ENCODE peak calls at places on chromosome 16, in eight cellular contexts. P, R, A, K, Z, U, L and W are unnamed samples. For H3K36me3, the result is how much of the 10 kb centered on the place peaks cover.

GRCh38 chr16:84834403-84834772 is 14.6 kb downstream of the CRISPLD2 start:
- DNase-seq in P (no peak), R (no peak), A (no peak), K (no peak), Z (no peak), U (no peak), L (no peak), W (no peak)

GRCh38 chr16:59259074-59259963 is 525.2 kb upstream of the GOT2 start:
- DNase-seq in P (no peak), R (no peak), A (no peak), K (no peak), Z (no peak), U (no peak), L (no peak), W (no peak)

GRCh38 chr16:526181-527014 is 1.1 kb upstream of the CAPN15 start:
- DNase-seq in P (peak), R (peak), A (no peak), K (no peak), Z (no peak), U (peak), L (no peak), W (peak)

GRCh38 chr16:84694980-84695379 is 4.8 kb upstream of the USP10 start:
- DNase-seq in P (no peak), R (no peak), A (no peak), K (no peak), Z (no peak), U (no peak), L (no peak), W (no peak)

GRCh38 chr16:22071352-22071923 is 20.9 kb upstream of the VWA3A start:
- DNase-seq in P (no peak), R (no peak), A (no peak), K (no peak), Z (no peak), U (peak), L (no peak), W (peak)

GRCh38 chr16:56306690-56307533 is 115.6 kb downstream of the GNAO1 start:
- DNase-seq in P (no peak), R (no peak), A (no peak), K (no peak), Z (peak), U (no peak), L (no peak), W (no peak)

GRCh38 chr16:85573045-85573695 is 40.0 kb upstream of the GSE1 start:
- DNase-seq in P (no peak), R (no peak), A (no peak), K (no peak), Z (no peak), U (no peak), L (no peak), W (no peak)

GRCh38 chr16:57640185-57640584 is 11.8 kb downstream of the ADGRG1 start:
- DNase-seq in P (no peak), R (no peak), A (no peak), K (no peak), Z (no peak), U (no peak), L (no peak), W (no peak)

GRCh38 chr16:86038923-86039310 is 140.0 kb downstream of the IRF8 start:
- DNase-seq in P (no peak), R (no peak), A (no peak), K (no peak), Z (peak), U (no peak), L (no peak), W (no peak)

GRCh38 chr16:58506241-58507194 is 6.6 kb downstream of the NDRG4 start:
- DNase-seq in P (no peak), R (no peak), A (no peak), K (no peak), Z (peak), U (no peak), L (peak), W (no peak)

GRCh38 chr16:89909777-89910716 is 8.6 kb upstream of the MC1R start:
- DNase-seq in P (peak), R (peak), A (peak), K (peak), Z (peak), U (peak), L (peak), W (peak)

GRCh38 chr16:84315422-84315821 is 20.7 kb downstream of the WFDC1 start:
- DNase-seq in P (no peak), R (no peak), A (no peak), K (no peak), Z (peak), U (no peak), L (no peak), W (peak)

GRCh38 chr16:53078247-53078646 is 23.5 kb downstream of the CHD9 start:
- DNase-seq in P (no peak), R (no peak), A (no peak), K (no peak), Z (no peak), U (no peak), L (no peak), W (no peak)

GRCh38 chr16:20740007-20740883 is 1.4 kb downstream of the THUMPD1 start:
- DNase-seq in P (no peak), R (no peak), A (peak), K (peak), Z (no peak), U (peak), L (no peak), W (peak)

GRCh38 chr16:89720859-89721643 is at the start of the genes VPS9D1 and ZNF276:
- DNase-seq in P (peak), R (peak), A (peak), K (peak), Z (peak), U (peak), L (peak), W (peak)

GRCh38 chr16:88970539-88971065 is 6.4 kb downstream of the CBFA2T3 start:
- DNase-seq in P (no peak), R (peak), A (no peak), K (no peak), Z (no peak), U (no peak), L (no peak), W (no peak)

GRCh38 chr16:11016993-11017392 is 72.6 kb downstream of the CLEC16A start:
- DNase-seq in P (peak), R (peak), A (peak), K (peak), Z (no peak), U (peak), L (no peak), W (peak)

GRCh38 chr16:5059386-5060072 is 6.2 kb downstream of the C16orf89 start:
- DNase-seq in P (no peak), R (no peak), A (no peak), K (no peak), Z (no peak), U (no peak), L (no peak), W (no peak)

GRCh38 chr16:10616744-10617640 is 36.6 kb upstream of the EMP2 start:
- DNase-seq in P (peak), R (peak), A (peak), K (peak), Z (peak), U (peak), L (no peak), W (peak)

GRCh38 chr16:88719267-88719932 is 13.1 kb downstream of the CTU2 start:
- DNase-seq in P (no peak), R (peak), A (no peak), K (no peak), Z (no peak), U (no peak), L (no peak), W (no peak)

GRCh38 chr16:85206472-85207356 is 94.4 kb upstream of the CIBAR2 start:
- DNase-seq in P (peak), R (peak), A (peak), K (no peak), Z (peak), U (no peak), L (peak), W (no peak)

GRCh38 chr16:30413116-30413806 is 5.9 kb downstream of the ZNF771 start:
- DNase-seq in P (no peak), R (no peak), A (no peak), K (no peak), Z (no peak), U (no peak), L (no peak), W (peak)
- TF ChIP-seq CTCF in P (no peak), R (no peak), A (no peak), K (no peak), Z (no peak), U (no peak), L (no peak), W (no peak)

DNA sequence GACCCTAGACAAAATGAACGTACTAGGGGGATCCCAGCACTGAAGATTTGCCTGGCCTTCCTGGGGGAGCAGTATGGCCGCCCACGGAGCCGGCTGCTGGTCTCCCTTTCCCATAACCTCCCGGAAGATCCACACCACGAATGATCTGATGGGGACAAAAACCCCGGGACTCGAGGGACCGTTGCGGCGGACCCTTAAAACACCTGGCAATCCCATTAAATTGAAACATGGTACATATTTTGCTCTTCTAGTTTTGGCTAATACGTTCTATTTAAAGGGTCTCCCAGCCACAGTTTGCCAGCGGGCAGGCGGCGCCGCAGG is 45.2 kb upstream of the LCMT1 start:
- DNase-seq in P (no peak), R (no peak), A (no peak), K (no peak), Z (no peak), U (no peak), L (no peak), W (no peak)
- H3K4me3 ChIP-seq in P (peak), R (peak), A (peak), K (peak), Z (peak), U (peak), L (peak), W (peak)

DNA sequence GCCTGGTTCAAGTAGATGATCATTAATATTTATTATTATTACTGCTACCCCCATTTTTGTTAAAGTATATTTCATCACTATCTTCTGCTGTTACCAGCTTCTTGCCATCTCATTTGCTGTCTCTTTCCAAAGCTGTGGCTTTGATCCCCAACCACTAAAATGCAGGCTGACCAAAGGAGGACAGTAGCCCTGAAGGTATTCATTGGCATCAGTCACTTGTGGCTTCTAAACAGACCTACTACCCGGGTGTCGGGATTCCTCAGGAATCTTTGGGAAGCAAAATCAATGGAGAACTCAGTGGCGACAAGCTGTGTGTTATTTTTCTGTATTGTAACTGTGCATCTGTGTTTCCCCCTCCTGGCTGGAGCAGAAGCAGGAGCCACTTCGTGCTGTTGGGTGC is 379.2 kb upstream of the ERCC4 start:
- DNase-seq in P (no peak), R (no peak), A (no peak), K (no peak), Z (no peak), U (no peak), L (no peak), W (no peak)
- H3K36me3 ChIP-seq in P (under half), R (under half), A (under half), K (under half), Z (under half), U (under half), L (under half), W (under half)

GRCh38 chr16:1580256-1580655 is 31.6 kb downstream of the IFT140 start:
- DNase-seq in P (no peak), R (no peak), A (no peak), K (no peak), Z (no peak), U (no peak), L (no peak), W (no peak)

GRCh38 chr16:1584926-1585487 is 26.9 kb downstream of the IFT140 start:
- DNase-seq in P (no peak), R (no peak), A (no peak), K (no peak), Z (no peak), U (no peak), L (no peak), W (no peak)

GRCh38 chr16:1581804-1582203 is 30.1 kb downstream of the IFT140 start:
- DNase-seq in P (no peak), R (no peak), A (no peak), K (no peak), Z (no peak), U (no peak), L (no peak), W (no peak)

GRCh38 chr16:1580956-1581355 is 30.9 kb downstream of the IFT140 start:
- DNase-seq in P (no peak), R (no peak), A (no peak), K (no peak), Z (no peak), U (no peak), L (no peak), W (no peak)

DNA sequence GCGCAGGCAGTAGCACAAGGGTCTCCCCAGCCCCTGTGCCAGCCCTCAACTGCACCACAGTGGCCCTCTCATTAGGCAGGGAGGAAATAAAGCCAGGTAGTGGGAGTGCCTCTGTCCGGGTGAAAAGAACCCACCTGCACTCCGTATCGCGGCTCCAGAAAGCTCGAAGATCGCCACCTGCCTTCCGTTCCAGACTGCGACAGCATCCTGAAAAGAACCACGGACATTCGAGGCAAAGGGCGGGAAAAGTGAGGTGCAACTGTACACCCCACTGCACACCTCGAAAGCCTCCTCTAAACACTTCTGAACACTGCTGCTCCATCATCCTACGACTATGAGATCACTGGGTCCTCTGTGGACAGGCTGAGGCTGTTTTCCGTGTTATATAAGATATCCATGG is 28.7 kb downstream of the IFT140 start:
- DNase-seq in P (no peak), R (no peak), A (no peak), K (no peak), Z (no peak), U (no peak), L (no peak), W (no peak)
- TF ChIP-seq CTCF in P (no peak), R (no peak), A (no peak), K (no peak), Z (no peak), U (no peak), L (no peak), W (no peak)